ENCODE peak calls at places on chromosomes 6 and 20, in four cellular contexts. K, D, U and Z are unnamed samples.
A peak's percentile ranks its signal among the peaks of the same experiment; 100 is the strongest.

GRCh38 chr20:20317195-20318113 is 50.5 kb upstream of the INSM1 start:
- DNase-seq in D (no peak), K (no peak), U (no peak), Z (no peak)

GRCh38 chr6:132404736-132405135 is 3.5 kb upstream of the MOXD1 start:
- DNase-seq in D (no peak), K (no peak), U (no peak), Z (no peak)

GRCh38 chr20:49630396-49630951 is 62.5 kb upstream of the PTGIS start:
- DNase-seq in K (no peak), U (no peak), D (no peak), Z (no peak)

GRCh38 chr20:47262365-47263013 is 94.0 kb downstream of the ZMYND8 start:
- DNase-seq in D (no peak), U (no peak), K (no peak), Z (peak; percentile 54)

GRCh38 chr6:47047479-47048411 is 5.6 kb upstream of the ADGRF1 start:
- DNase-seq in K (no peak), U (peak; percentile 50), D (peak; percentile 73), Z (peak; percentile 14)

GRCh38 chr20:35224536-35224935 is 2.0 kb upstream of the MMP24 start:
- DNase-seq in U (no peak), K (no peak), D (no peak), Z (no peak)

GRCh38 chr6:11653028-11653583 is 115.6 kb downstream of the TMEM170B start:
- DNase-seq in D (peak; percentile 91), U (peak; percentile 72), K (no peak), Z (no peak)

GRCh38 chr20:57988828-57989227 is 239.6 kb downstream of the ANKRD60 start:
- DNase-seq in K (peak; percentile 20), D (no peak), U (no peak), Z (no peak)

GRCh38 chr20:2114990-2115681 is 13.5 kb downstream of the STK35 start:
- DNase-seq in D (no peak), K (no peak), U (no peak), Z (no peak)

GRCh38 chr20:22789661-22790060 is 205.3 kb upstream of the FOXA2 start:
- DNase-seq in K (no peak), U (no peak), D (no peak), Z (no peak)

GRCh38 chr6:8079116-8079515 is 14.9 kb upstream of the BLOC1S5 start:
- DNase-seq in D (no peak), K (no peak), U (no peak), Z (no peak)

GRCh38 chr20:34772437-34772836 is 53.0 kb downstream of the NCOA6 start:
- DNase-seq in U (no peak), D (no peak), K (no peak), Z (no peak)

GRCh38 chr20:5864873-5865582 is 85.3 kb downstream of the TRMT6 start:
- DNase-seq in D (peak; percentile 62), K (no peak), U (peak; percentile 60), Z (no peak)

GRCh38 chr6:38018755-38019165 is 199.2 kb downstream of the ZFAND3 start:
- DNase-seq in K (no peak), D (no peak), U (no peak), Z (no peak)

GRCh38 chr6:148935705-148936306 is 189.0 kb downstream of the UST start:
- DNase-seq in U (no peak), D (no peak), K (no peak), Z (no peak)

GRCh38 chr6:15409301-15410125 is 163.6 kb downstream of the JARID2 start:
- DNase-seq in K (no peak), U (no peak), D (no peak), Z (no peak)

GRCh38 chr6:21264288-21264818 is 329.2 kb upstream of the SOX4 start:
- DNase-seq in K (no peak), D (no peak), U (no peak), Z (no peak)

GRCh38 chr6:43262780-43263313 is 19.6 kb downstream of the TTBK1 start:
- DNase-seq in D (no peak), K (no peak), U (no peak), Z (no peak)

GRCh38 chr6:144094731-144095133 is 641 bp downstream of the SF3B5 start:
- DNase-seq in U (no peak), K (no peak), D (peak; percentile 29), Z (no peak)